ENCODE peak calls at places on chromosomes 16 and 17, in five cellular contexts. H is fibroblast of pulmonary artery; W is activated CD8-positive, alpha-beta memory T cell treated with anti-CD3 and anti-CD28 coated beads for 1 hour; K is activated naive CD8-positive, alpha-beta T cell treated with anti-CD3 and anti-CD28 coated beads, Interleukin-2, amount 50 U/mL, for 24 hours; F is HFFc6. Q is an unnamed sample.

GRCh38 chr16:69873783-69874182 is 77.4 kb upstream of the CLEC18A start:
- DNase-seq in H (no peak), W (no peak), K (no peak), F (no peak), Q (no peak)

GRCh38 chr16:89890886-89891657 is 17.7 kb downstream of the TCF25 start:
- DNase-seq in H (peak; percentile 65), W (no peak), K (no peak), F (no peak), Q (no peak)

GRCh38 chr17:48840441-48840840 is 9.6 kb downstream of the CALCOCO2 start:
- DNase-seq in H (peak; percentile 29), W (no peak), K (no peak), F (no peak), Q (no peak)

GRCh38 chr17:17468217-17469010 is 8.4 kb upstream of the MED9 start:
- DNase-seq in H (no peak), W (no peak), K (no peak), F (no peak), Q (no peak)

GRCh38 chr16:86354641-86355040 is 155.7 kb upstream of the FOXF1 start:
- DNase-seq in H (peak; percentile 65), W (no peak), K (no peak), F (peak; percentile 71), Q (no peak)

GRCh38 chr17:40069751-40070643 is 7.2 kb downstream of the THRA start:
- DNase-seq in H (peak; percentile 48), W (no peak), K (peak; percentile 47), F (peak; percentile 43), Q (peak; percentile 80)

GRCh38 chr16:4991754-4992153 is 33.6 kb downstream of the SEC14L5 start:
- DNase-seq in H (no peak), W (no peak), K (no peak), F (no peak), Q (no peak)

GRCh38 chr16:3458278-3458851 is 14.9 kb downstream of the NAA60 start:
- DNase-seq in H (peak; percentile 50), W (no peak), K (peak; percentile 16), F (peak; percentile 32), Q (peak; percentile 64)

GRCh38 chr17:51347851-51348584 is 87.7 kb downstream of the UTP18 start:
- DNase-seq in H (no peak), W (no peak), K (no peak), F (no peak), Q (no peak)

GRCh38 chr17:63434951-63435571 is 11.0 kb downstream of the CYB561 start:
- DNase-seq in H (peak; percentile 41), W (no peak), K (no peak), F (peak; percentile 53), Q (peak; percentile 80)